ENCODE peak calls at places on chromosomes 2 and 18, in eight cellular contexts. R is ovary; A is activated effector memory CD4-positive, alpha-beta T cell treated with anti-CD3 and anti-CD28 coated beads, Interleukin-2, amount 50 U/mL, for 16 hours; D is omental fat pad; V is T-helper 1 cell; B is aorta; K is GM13977; Q is coronary artery. X is an unnamed sample.
A peak's percentile ranks its signal among the peaks of the same experiment; 100 is the strongest.

GRCh38 chr18:47883771-47884413 is 46.6 kb downstream of the SMAD2 start:
- DNase-seq in R (no peak), A (no peak), D (no peak), V (no peak), B (no peak), K (no peak), Q (no peak), X (peak; percentile 85)

GRCh38 chr2:160970052-160970846 is 190.0 kb upstream of the TANK start:
- DNase-seq in R (peak; percentile 27), A (no peak), D (no peak), V (no peak), B (no peak), K (no peak), Q (no peak), X (peak; percentile 75)

GRCh38 chr2:128053331-128053730 is 25.5 kb upstream of the SAP130 start:
- DNase-seq in R (no peak), A (no peak), D (no peak), V (no peak), B (no peak), K (no peak), Q (no peak), X (no peak)

GRCh38 chr2:217827430-217828201 is 175.2 kb downstream of the TNS1 start:
- DNase-seq in R (peak; percentile 53), A (no peak), D (no peak), V (no peak), B (peak; percentile 88), K (no peak), Q (no peak), X (no peak)

GRCh38 chr2:70104231-70105111 is 17.2 kb downstream of the PCBP1 start:
- DNase-seq in R (peak; percentile 69), A (peak; percentile 72), D (no peak), V (no peak), B (no peak), K (peak; percentile 44), Q (no peak), X (peak; percentile 86)

GRCh38 chr2:127149384-127149783 is 42.4 kb upstream of the BIN1 start:
- DNase-seq in R (no peak), A (no peak), D (no peak), V (no peak), B (no peak), K (no peak), Q (no peak), X (peak; percentile 74)

GRCh38 chr2:226888971-226889370 is 53.1 kb downstream of the RHBDD1 start:
- DNase-seq in R (no peak), A (no peak), D (no peak), V (no peak), B (no peak), K (no peak), Q (no peak), X (no peak)

GRCh38 chr2:197113221-197113831 is 186.8 kb upstream of the PGAP1 start:
- DNase-seq in R (no peak), A (no peak), D (no peak), V (no peak), B (no peak), K (peak; percentile 48), Q (no peak), X (no peak)

GRCh38 chr2:38627400-38627799 is 24.7 kb upstream of the HNRNPLL start:
- DNase-seq in R (no peak), A (no peak), D (no peak), V (no peak), B (no peak), K (no peak), Q (no peak), X (no peak)

GRCh38 chr2:236369606-236370005 is 105.4 kb upstream of the ASB18 start:
- DNase-seq in R (peak; percentile 48), A (no peak), D (no peak), V (no peak), B (no peak), K (no peak), Q (no peak), X (no peak)

GRCh38 chr18:10487161-10487560 is 32.7 kb downstream of the APCDD1 start:
- DNase-seq in R (no peak), A (no peak), D (no peak), V (no peak), B (no peak), K (no peak), Q (no peak), X (no peak)

GRCh38 chr2:47616506-47616905 is 166.4 kb upstream of the MSH6 start:
- DNase-seq in R (no peak), A (no peak), D (no peak), V (no peak), B (no peak), K (no peak), Q (peak; percentile 33), X (no peak)

GRCh38 chr2:166375736-166376487 is at the start of gene SCN9A:
- DNase-seq in R (peak; percentile 41), A (no peak), D (no peak), V (no peak), B (peak; percentile 91), K (peak; percentile 13), Q (peak; percentile 76), X (peak; percentile 42)

GRCh38 chr2:181130686-181131085 is 150.3 kb downstream of the UBE2E3 start:
- DNase-seq in R (no peak), A (no peak), D (no peak), V (no peak), B (no peak), K (no peak), Q (no peak), X (no peak)

GRCh38 chr18:49166327-49166726 is 215.6 kb upstream of the SMAD7 start:
- DNase-seq in R (no peak), A (no peak), D (no peak), V (no peak), B (no peak), K (no peak), Q (no peak), X (no peak)

GRCh38 chr2:20415511-20415918 is 31.4 kb upstream of the RHOB start:
- DNase-seq in R (no peak), A (peak; percentile 21), D (no peak), V (no peak), B (no peak), K (no peak), Q (peak; percentile 57), X (no peak)

GRCh38 chr2:224613543-224614317 is 28.6 kb upstream of the CUL3 start:
- DNase-seq in R (no peak), A (no peak), D (no peak), V (no peak), B (no peak), K (no peak), Q (no peak), X (no peak)

GRCh38 chr2:140154711-140155110 is 1374.5 kb upstream of the NXPH2 start:
- DNase-seq in R (no peak), A (no peak), D (no peak), V (no peak), B (no peak), K (no peak), Q (no peak), X (no peak)

GRCh38 chr2:218812096-218812815 is 19.3 kb downstream of the PRKAG3 start:
- DNase-seq in R (no peak), A (no peak), D (no peak), V (no peak), B (no peak), K (peak; percentile 2), Q (no peak), X (no peak)

GRCh38 chr2:158015428-158016076 is 86.1 kb upstream of the UPP2 start:
- DNase-seq in R (no peak), A (no peak), D (no peak), V (no peak), B (no peak), K (no peak), Q (no peak), X (no peak)

GRCh38 chr18:42765225-42765624 is 350.3 kb downstream of the RIT2 start:
- DNase-seq in R (no peak), A (no peak), D (no peak), V (no peak), B (no peak), K (no peak), Q (no peak), X (no peak)

GRCh38 chr2:160125366-160125765 is 63.0 kb upstream of the PLA2R1 start:
- DNase-seq in R (no peak), A (no peak), D (no peak), V (no peak), B (no peak), K (no peak), Q (no peak), X (no peak)

GRCh38 chr2:160367887-160368286 is 125.7 kb downstream of the RBMS1 start:
- DNase-seq in R (no peak), A (no peak), D (no peak), V (no peak), B (no peak), K (no peak), Q (no peak), X (peak; percentile 95)

GRCh38 chr2:12116228-12116750 is 369.9 kb downstream of the LPIN1 start:
- DNase-seq in R (no peak), A (no peak), D (no peak), V (no peak), B (no peak), K (peak; percentile 20), Q (no peak), X (no peak)

GRCh38 chr2:169258045-169258601 is 104.2 kb downstream of the LRP2 start:
- DNase-seq in R (no peak), A (no peak), D (no peak), V (no peak), B (no peak), K (no peak), Q (no peak), X (no peak)

GRCh38 chr2:134371041-134371440 is 117.2 kb downstream of the MGAT5 start:
- DNase-seq in R (no peak), A (no peak), D (no peak), V (no peak), B (no peak), K (no peak), Q (no peak), X (no peak)

GRCh38 chr18:14964002-14964401 is 216.0 kb downstream of the ANKRD30B start:
- DNase-seq in R (no peak), A (no peak), D (no peak), V (no peak), B (no peak), K (no peak), Q (no peak), X (no peak)

GRCh38 chr18:62605685-62606084 is 82.9 kb downstream of the ZCCHC2 start:
- DNase-seq in R (no peak), A (no peak), D (no peak), V (no peak), B (no peak), K (no peak), Q (no peak), X (no peak)

GRCh38 chr2:37414470-37414949 is 70.1 kb downstream of the QPCT start:
- DNase-seq in R (no peak), A (no peak), D (no peak), V (no peak), B (no peak), K (peak; percentile 75), Q (no peak), X (peak; percentile 38)

GRCh38 chr2:135944625-135945024 is 40.8 kb downstream of the DARS1 start:
- DNase-seq in R (no peak), A (no peak), D (no peak), V (no peak), B (no peak), K (no peak), Q (no peak), X (no peak)

GRCh38 chr2:11955314-11955713 is 208.9 kb downstream of the LPIN1 start:
- DNase-seq in R (no peak), A (no peak), D (no peak), V (no peak), B (no peak), K (no peak), Q (no peak), X (no peak)

GRCh38 chr2:70010222-70011111 is 49.0 kb upstream of the ASPRV1 start:
- DNase-seq in R (no peak), A (peak; percentile 28), D (no peak), V (no peak), B (no peak), K (no peak), Q (no peak), X (no peak)

GRCh38 chr2:236343400-236344161 is 79.4 kb upstream of the ASB18 start:
- DNase-seq in R (peak; percentile 23), A (peak; percentile 78), D (no peak), V (no peak), B (no peak), K (peak; percentile 77), Q (no peak), X (peak; percentile 85)

X was measured in brain microvascular endothelial cell.